ENCODE peak calls at places on chromosome 20, in eight cellular contexts. K is amniotic stem cell; X is glutamatergic neuron; W is CD8-positive, alpha-beta memory T cell; H is cerebellum; I is NCI-H1105; F is KBM-7; V is WTC11. B is an unnamed sample.

GRCh38 chr20:60063739-60064138 is 105.5 kb downstream of the CDH26 start:
- DNase-seq in I (no peak), V (no peak), H (no peak), X (no peak), K (no peak), F (no peak), W (no peak), B (no peak)

GRCh38 chr20:4949833-4950178 is 51.5 kb downstream of the SLC23A2 start:
- DNase-seq in F (peak), X (no peak), W (no peak), K (no peak), H (peak), I (no peak), V (no peak), B (peak)

GRCh38 chr20:25543068-25543467 is 42.3 kb downstream of the NINL start:
- DNase-seq in K (peak), H (no peak), W (no peak), X (no peak), F (no peak), I (no peak), V (no peak), B (no peak)

GRCh38 chr20:63814833-63815612 is 16.0 kb downstream of the ZBTB46 start:
- DNase-seq in H (no peak), K (no peak), I (no peak), F (no peak), W (no peak), V (no peak), X (no peak), B (no peak)

GRCh38 chr20:36182604-36183154 is 28.1 kb downstream of the EPB41L1 start:
- DNase-seq in F (no peak), H (no peak), K (no peak), V (no peak), W (no peak), I (no peak), X (no peak), B (no peak)

GRCh38 chr20:14951105-14951504 is 613.7 kb upstream of the FLRT3 start:
- DNase-seq in X (no peak), V (no peak), F (no peak), H (no peak), K (no peak), I (no peak), W (no peak), B (no peak)

GRCh38 chr20:36483919-36484808 is 57.2 kb upstream of the MYL9 start:
- DNase-seq in K (peak), V (no peak), I (no peak), H (no peak), F (no peak), X (no peak), W (no peak), B (no peak)

GRCh38 chr20:16701296-16701695 is 28.5 kb upstream of the SNRPB2 start:
- DNase-seq in F (peak), K (no peak), W (no peak), H (no peak), I (no peak), V (peak), X (no peak), B (peak)

GRCh38 chr20:44187054-44187762 is at the start of gene JPH2:
- DNase-seq in F (no peak), H (no peak), V (peak), K (peak), X (peak), W (no peak), I (no peak), B (no peak)

GRCh38 chr20:63486300-63486855 is 12.5 kb downstream of the EEF1A2 start:
- DNase-seq in I (no peak), X (no peak), W (no peak), F (no peak), V (no peak), H (no peak), K (no peak), B (no peak)

GRCh38 chr20:32142991-32143390 is 33.5 kb downstream of the TM9SF4 start:
- DNase-seq in K (no peak), X (no peak), H (no peak), I (no peak), W (no peak), V (no peak), F (no peak), B (no peak)

GRCh38 chr20:12941025-12941424 is 67.7 kb upstream of the SPTLC3 start:
- DNase-seq in V (no peak), I (no peak), F (no peak), W (no peak), H (no peak), K (no peak), X (no peak), B (no peak)

GRCh38 chr20:1364106-1364505 is 28.7 kb downstream of the FKBP1A start:
- DNase-seq in V (no peak), H (no peak), W (no peak), F (no peak), I (no peak), K (no peak), X (no peak), B (no peak)

GRCh38 chr20:32893878-32894483 is 35.3 kb downstream of the EFCAB8 start:
- DNase-seq in I (no peak), K (no peak), H (no peak), W (no peak), F (peak), X (peak), V (peak), B (no peak)

GRCh38 chr20:34579191-34579661 is 20.7 kb downstream of the MAP1LC3A start:
- DNase-seq in F (no peak), K (peak), X (no peak), V (no peak), I (no peak), W (no peak), H (peak), B (no peak)